ENCODE peak calls at places on chromosomes 16 and 17, in five cellular contexts. One of them, this sample, is unnamed. For H3K27me3, the result is how much of the 10 kb centered on the place peaks cover.

GRCh38 chr16:86827521-86827920 is 249.2 kb downstream of the FOXL1 start:
- DNase-seq in ascending aorta: no peak
- DNase-seq in H7: no peak
- DNase-seq in prostate gland: no peak
- DNase-seq in H1: no peak
- DNase-seq in this sample: no peak

GRCh38 chr16:10339777-10340752 is 45.8 kb upstream of the ATF7IP2 start:
- DNase-seq in ascending aorta: no peak
- DNase-seq in H7: no peak
- DNase-seq in prostate gland: no peak
- DNase-seq in H1: no peak
- DNase-seq in this sample: no peak

GRCh38 chr16:15798671-15799070 is 58.2 kb downstream of the MYH11 start:
- DNase-seq in ascending aorta: no peak
- DNase-seq in H7: no peak
- DNase-seq in prostate gland: no peak
- DNase-seq in H1: no peak
- DNase-seq in this sample: no peak

GRCh38 chr17:45758544-45758943 is 25.6 kb upstream of the CRHR1 start:
- DNase-seq in ascending aorta: no peak
- DNase-seq in H7: no peak
- DNase-seq in prostate gland: no peak
- DNase-seq in H1: no peak
- DNase-seq in this sample: no peak

GRCh38 chr17:78771758-78772382 is 10.2 kb downstream of the CYTH1 start:
- DNase-seq in ascending aorta: no peak
- DNase-seq in H7: no peak
- DNase-seq in prostate gland: no peak
- DNase-seq in H1: no peak
- DNase-seq in this sample: no peak

GRCh38 chr16:52095466-52095865 is 451.5 kb downstream of the TOX3 start:
- DNase-seq in ascending aorta: no peak
- DNase-seq in H7: no peak
- DNase-seq in prostate gland: no peak
- DNase-seq in H1: no peak
- DNase-seq in this sample: no peak

GRCh38 chr16:56780646-56781045 is 50.7 kb downstream of the NUP93 start:
- DNase-seq in ascending aorta: no peak
- DNase-seq in H7: no peak
- DNase-seq in prostate gland: no peak
- DNase-seq in H1: no peak
- DNase-seq in this sample: no peak

GRCh38 chr16:86016201-86016965 is 117.4 kb downstream of the IRF8 start:
- DNase-seq in ascending aorta: no peak
- DNase-seq in H7: peak
- DNase-seq in prostate gland: peak
- DNase-seq in H1: peak
- DNase-seq in this sample: no peak

GRCh38 chr16:54932737-54933254 is 2.1 kb downstream of the IRX5 start:
- DNase-seq in ascending aorta: no peak
- DNase-seq in H7: peak
- DNase-seq in prostate gland: no peak
- DNase-seq in H1: peak
- DNase-seq in this sample: no peak

GRCh38 chr16:84454611-84455010 is 49.8 kb downstream of the MEAK7 start:
- DNase-seq in ascending aorta: no peak
- DNase-seq in H7: no peak
- DNase-seq in prostate gland: no peak
- DNase-seq in H1: no peak
- DNase-seq in this sample: no peak

DNA sequence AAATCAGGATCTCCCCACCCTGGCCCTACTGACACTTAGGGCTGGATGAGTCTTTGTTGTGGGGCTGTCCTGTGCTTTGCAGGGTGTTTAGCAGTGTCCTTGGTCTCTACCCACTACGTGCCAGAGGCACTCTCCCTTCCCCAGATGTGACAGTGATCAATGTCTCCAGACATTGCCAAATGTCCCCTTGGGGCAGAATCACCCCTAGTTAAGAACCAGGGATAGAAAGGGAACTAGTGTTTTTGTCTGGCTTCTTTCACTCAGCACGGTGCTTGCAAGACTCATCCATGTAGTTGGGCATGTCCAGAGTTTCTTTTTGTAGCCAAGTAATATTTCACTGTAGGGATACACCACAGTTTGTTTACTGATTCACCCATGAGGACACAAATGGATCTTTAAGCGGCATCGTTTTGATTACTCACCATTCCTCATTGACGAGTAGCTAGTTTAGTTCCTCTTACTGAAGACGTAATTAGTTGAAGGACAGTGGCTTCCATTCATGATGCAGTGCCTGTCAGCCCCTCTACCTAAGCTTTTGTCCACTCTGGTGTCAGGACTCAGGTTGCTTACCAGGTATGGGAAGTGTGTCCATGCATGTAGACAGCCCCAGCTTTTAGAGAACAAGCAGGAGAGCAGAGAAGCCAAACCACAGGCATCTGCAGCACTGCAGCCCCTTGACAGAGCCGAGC is 26.0 kb upstream of the ITGB4 start:
- DNase-seq in ascending aorta: no peak
- DNase-seq in H7: no peak
- DNase-seq in prostate gland: no peak
- DNase-seq in H1: no peak
- DNase-seq in this sample: no peak
- H3K27me3 ChIP-seq in ascending aorta: under half
- H3K27me3 ChIP-seq in H7: under half
- H3K27me3 ChIP-seq in prostate gland: under half
- H3K27me3 ChIP-seq in H1: under half
- H3K27me3 ChIP-seq in this sample: under half

DNA sequence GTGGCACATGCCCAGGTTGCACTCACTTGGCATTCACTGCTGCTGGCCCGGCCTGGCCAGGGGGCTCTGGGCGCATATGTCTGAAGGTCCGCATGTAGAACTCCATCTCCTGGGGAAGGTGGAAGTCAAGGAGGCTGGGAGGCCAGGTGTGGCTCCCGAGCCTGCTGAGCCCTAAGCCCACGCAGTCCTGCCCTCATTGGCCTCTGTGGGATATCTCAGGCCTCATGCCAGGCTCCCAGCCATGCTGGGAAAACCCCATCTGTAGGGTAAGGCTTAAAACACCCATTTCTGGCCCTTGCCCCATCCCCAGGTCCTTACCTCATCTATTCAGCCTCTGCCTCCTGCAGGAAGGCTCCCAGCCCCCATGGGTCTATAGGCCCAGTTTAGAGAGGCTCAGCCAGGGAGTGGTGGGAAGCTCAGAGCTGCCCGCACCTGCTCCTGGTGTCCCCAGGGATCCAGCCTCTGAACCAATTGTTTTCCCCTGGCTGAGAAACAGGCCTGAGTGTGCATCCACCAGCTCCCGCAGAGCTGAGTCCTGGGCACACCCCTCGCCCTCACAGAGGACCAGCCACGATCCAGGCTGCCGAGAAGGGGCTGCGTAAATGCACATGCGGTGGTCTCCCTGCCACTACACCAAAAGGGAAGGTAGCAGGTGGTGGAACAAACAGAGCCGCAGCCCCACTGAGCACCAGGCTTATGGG is 2.3 kb upstream of the TPPP3 start:
- DNase-seq in ascending aorta: no peak
- DNase-seq in H7: peak
- DNase-seq in prostate gland: no peak
- DNase-seq in H1: no peak
- DNase-seq in this sample: no peak
- H3K27me3 ChIP-seq in ascending aorta: under half
- H3K27me3 ChIP-seq in H7: under half
- H3K27me3 ChIP-seq in prostate gland: under half
- H3K27me3 ChIP-seq in H1: half or more
- H3K27me3 ChIP-seq in this sample: under half

DNA sequence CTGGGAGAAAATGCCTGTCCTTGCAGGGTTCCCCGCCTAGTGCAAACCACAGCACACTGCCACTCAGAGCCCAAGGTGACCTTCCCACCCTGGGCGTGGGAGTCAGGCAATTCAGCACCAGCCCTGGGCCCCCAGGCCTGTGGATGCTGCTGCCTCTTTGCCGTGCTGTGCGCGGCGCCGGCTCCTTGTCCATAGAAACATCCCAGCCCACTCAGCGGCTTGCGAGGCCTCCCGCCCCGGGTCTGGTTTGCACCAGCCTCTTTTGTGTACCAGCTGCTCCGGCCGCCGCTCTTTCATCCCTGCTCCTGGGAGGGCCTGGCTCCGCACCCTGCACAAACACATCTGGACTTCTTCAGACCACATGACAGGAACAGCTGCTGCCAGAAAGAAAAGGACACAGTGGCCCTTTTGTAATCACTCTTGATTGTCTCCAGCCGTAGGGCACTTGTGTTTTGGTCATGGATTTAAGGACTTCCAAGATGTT is 75.4 kb upstream of the SDK2 start:
- DNase-seq in ascending aorta: no peak
- DNase-seq in H7: peak
- DNase-seq in prostate gland: no peak
- DNase-seq in H1: no peak
- DNase-seq in this sample: no peak
- H3K27me3 ChIP-seq in ascending aorta: under half
- H3K27me3 ChIP-seq in H7: under half
- H3K27me3 ChIP-seq in prostate gland: under half
- H3K27me3 ChIP-seq in H1: under half
- H3K27me3 ChIP-seq in this sample: under half

DNA sequence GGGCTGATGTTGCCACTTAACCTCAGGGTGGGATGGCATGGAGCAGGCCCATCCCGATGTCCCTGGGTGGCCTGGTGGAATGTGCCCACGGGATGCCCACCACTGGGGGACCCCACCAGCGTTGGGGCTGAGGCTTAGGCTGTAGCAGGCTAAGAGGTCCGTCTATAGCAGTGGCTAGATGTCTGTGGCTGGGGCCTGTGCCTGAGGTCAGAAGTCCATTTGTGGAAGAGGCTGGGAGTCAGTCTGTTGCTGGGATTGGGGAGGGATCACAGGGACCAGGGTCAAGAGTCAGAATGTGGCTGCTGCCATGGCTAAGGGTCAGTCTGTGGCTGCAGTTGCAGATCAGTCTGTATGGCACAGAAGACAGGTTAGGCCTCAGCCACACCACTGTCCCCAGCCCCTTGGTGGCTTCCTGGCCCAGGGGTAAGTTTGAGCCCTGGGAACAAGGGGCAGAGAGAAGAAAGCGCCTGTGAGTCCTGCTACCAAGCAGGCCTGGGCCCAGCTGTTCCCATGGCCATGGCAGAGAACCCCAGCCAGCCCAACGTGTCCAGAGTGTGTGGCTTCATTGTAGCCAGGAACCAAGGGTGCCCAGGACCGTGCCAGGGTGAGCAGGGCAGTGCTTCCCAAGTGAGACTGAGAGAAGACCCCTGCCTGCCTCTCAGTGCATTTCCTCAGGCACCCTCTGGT is 35.7 kb downstream of the RAI1 start:
- DNase-seq in ascending aorta: no peak
- DNase-seq in H7: no peak
- DNase-seq in prostate gland: no peak
- DNase-seq in H1: no peak
- DNase-seq in this sample: no peak
- H3K27me3 ChIP-seq in ascending aorta: under half
- H3K27me3 ChIP-seq in H7: half or more
- H3K27me3 ChIP-seq in prostate gland: under half
- H3K27me3 ChIP-seq in H1: half or more
- H3K27me3 ChIP-seq in this sample: under half

GRCh38 chr16:7524419-7524818 is 191.8 kb downstream of the RBFOX1 start:
- DNase-seq in ascending aorta: no peak
- DNase-seq in H7: no peak
- DNase-seq in prostate gland: no peak
- DNase-seq in H1: no peak
- DNase-seq in this sample: no peak
- H3K27me3 ChIP-seq in ascending aorta: under half
- H3K27me3 ChIP-seq in H7: under half
- H3K27me3 ChIP-seq in prostate gland: under half
- H3K27me3 ChIP-seq in H1: under half
- H3K27me3 ChIP-seq in this sample: under half

GRCh38 chr17:7380855-7381683 is at the start of gene TNK1:
- DNase-seq in ascending aorta: peak
- DNase-seq in H7: peak
- DNase-seq in prostate gland: peak
- DNase-seq in H1: peak
- DNase-seq in this sample: no peak

GRCh38 chr17:7383371-7383741 is 2.5 kb downstream of the TNK1 start:
- DNase-seq in ascending aorta: no peak
- DNase-seq in H7: no peak
- DNase-seq in prostate gland: no peak
- DNase-seq in H1: no peak
- DNase-seq in this sample: no peak

GRCh38 chr17:7380321-7380720 is 568 bp upstream of the TNK1 start:
- DNase-seq in ascending aorta: peak
- DNase-seq in H7: no peak
- DNase-seq in prostate gland: peak
- DNase-seq in H1: no peak
- DNase-seq in this sample: no peak

GRCh38 chr17:7382901-7383300 is 2.0 kb downstream of the TNK1 start:
- DNase-seq in ascending aorta: no peak
- DNase-seq in H7: peak
- DNase-seq in prostate gland: no peak
- DNase-seq in H1: no peak
- DNase-seq in this sample: no peak

DNA sequence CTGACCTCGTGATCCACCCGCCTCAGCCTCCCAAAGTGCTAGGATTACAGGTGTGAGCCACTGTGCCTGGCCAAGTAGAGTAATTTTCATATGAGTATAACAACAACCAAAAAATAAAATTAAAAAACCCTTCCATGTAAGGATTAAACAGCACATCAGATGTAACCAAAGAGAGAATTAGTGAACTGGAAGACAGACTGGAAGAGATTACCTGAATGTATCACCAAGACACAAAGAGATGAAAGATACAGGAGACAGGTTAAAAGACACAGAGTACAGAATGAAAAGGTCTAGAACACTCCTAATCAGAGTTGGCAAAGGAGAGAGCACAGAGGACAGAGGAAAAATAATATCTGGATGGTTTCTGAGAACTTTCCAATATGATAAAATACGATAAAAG is 1.8 kb upstream of the TNK1 start:
- DNase-seq in ascending aorta: no peak
- DNase-seq in H7: no peak
- DNase-seq in prostate gland: no peak
- DNase-seq in H1: no peak
- DNase-seq in this sample: no peak
- H3K27me3 ChIP-seq in ascending aorta: under half
- H3K27me3 ChIP-seq in H7: under half
- H3K27me3 ChIP-seq in prostate gland: under half
- H3K27me3 ChIP-seq in H1: under half
- H3K27me3 ChIP-seq in this sample: under half

DNA sequence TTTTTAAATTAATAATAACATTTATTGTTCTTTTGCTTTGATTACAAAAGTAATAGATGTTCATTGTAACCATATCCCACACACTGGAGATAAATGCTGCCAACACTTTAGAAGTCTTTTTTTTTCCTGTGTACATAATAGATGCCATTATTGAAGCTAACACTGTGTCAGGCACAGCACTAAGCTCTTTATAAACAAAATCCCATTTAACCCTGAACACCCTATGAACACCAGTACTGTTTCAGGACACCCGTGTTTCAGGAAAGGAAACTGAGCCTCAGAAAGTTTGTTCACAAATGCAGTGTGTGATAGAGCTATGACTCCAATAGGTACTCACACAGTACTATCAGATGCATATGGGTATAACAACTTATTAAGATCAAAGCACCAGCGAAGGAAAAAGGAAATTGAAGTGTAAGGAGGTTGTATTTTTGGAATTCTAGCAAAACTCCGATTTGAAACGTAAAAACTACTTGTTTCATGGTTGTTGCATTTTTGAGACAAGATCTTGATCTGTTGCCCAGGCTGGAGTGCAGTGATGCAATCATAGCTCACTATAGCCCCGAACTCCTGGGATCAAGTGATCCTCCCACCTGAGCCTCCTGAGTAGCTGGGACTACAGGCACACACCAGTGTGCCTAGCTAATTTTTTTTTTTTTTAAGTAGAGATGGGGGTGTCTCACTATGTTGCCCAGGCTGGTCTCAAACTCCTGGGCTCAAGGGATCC is 2.0 kb upstream of the KIFC3 start:
- DNase-seq in ascending aorta: no peak
- DNase-seq in H7: no peak
- DNase-seq in prostate gland: no peak
- DNase-seq in H1: no peak
- DNase-seq in this sample: no peak
- H3K27me3 ChIP-seq in ascending aorta: under half
- H3K27me3 ChIP-seq in H7: under half
- H3K27me3 ChIP-seq in prostate gland: under half
- H3K27me3 ChIP-seq in H1: under half
- H3K27me3 ChIP-seq in this sample: under half

This sample was measured in CD4-positive, alpha-beta T cell.